ENCODE peak calls at places on chromosome 4, in five cellular contexts. One of them, this sample, is unnamed.

GRCh38 chr4:123198706-123199105 is 197.9 kb upstream of the SPRY1 start:
- DNase-seq in NCI-H1417 treated with DMSO at 0.1 percent for 48 hours: no peak
- DNase-seq in heart right ventricle: no peak
- DNase-seq in neural crest cell: no peak
- DNase-seq in fibroblast of lung: peak
- DNase-seq in this sample: peak

GRCh38 chr4:76513517-76513916 is 78.5 kb downstream of the SHROOM3 start:
- DNase-seq in NCI-H1417 treated with DMSO at 0.1 percent for 48 hours: no peak
- DNase-seq in heart right ventricle: no peak
- DNase-seq in neural crest cell: no peak
- DNase-seq in fibroblast of lung: no peak
- DNase-seq in this sample: no peak

GRCh38 chr4:40423735-40424134 is 88.6 kb downstream of the CHRNA9 start:
- DNase-seq in NCI-H1417 treated with DMSO at 0.1 percent for 48 hours: no peak
- DNase-seq in heart right ventricle: no peak
- DNase-seq in fibroblast of lung: peak
- DNase-seq in neural crest cell: no peak
- DNase-seq in this sample: no peak

GRCh38 chr4:8122746-8123145 is 35.9 kb downstream of the ABLIM2 start:
- DNase-seq in NCI-H1417 treated with DMSO at 0.1 percent for 48 hours: no peak
- DNase-seq in neural crest cell: no peak
- DNase-seq in fibroblast of lung: no peak
- DNase-seq in heart right ventricle: no peak
- DNase-seq in this sample: no peak

GRCh38 chr4:22237155-22237751 is 278.6 kb downstream of the ADGRA3 start:
- DNase-seq in NCI-H1417 treated with DMSO at 0.1 percent for 48 hours: no peak
- DNase-seq in fibroblast of lung: no peak
- DNase-seq in neural crest cell: peak
- DNase-seq in heart right ventricle: peak
- DNase-seq in this sample: no peak

GRCh38 chr4:152016325-152016665 is 255.5 kb upstream of the GATB start:
- DNase-seq in heart right ventricle: no peak
- DNase-seq in NCI-H1417 treated with DMSO at 0.1 percent for 48 hours: no peak
- DNase-seq in fibroblast of lung: no peak
- DNase-seq in neural crest cell: no peak
- DNase-seq in this sample: no peak

GRCh38 chr4:168981460-168981859 is 28.6 kb downstream of the CBR4 start:
- DNase-seq in neural crest cell: no peak
- DNase-seq in NCI-H1417 treated with DMSO at 0.1 percent for 48 hours: no peak
- DNase-seq in heart right ventricle: no peak
- DNase-seq in fibroblast of lung: peak
- DNase-seq in this sample: no peak

GRCh38 chr4:22077571-22077970 is 129.0 kb upstream of the KCNIP4 start:
- DNase-seq in neural crest cell: no peak
- DNase-seq in heart right ventricle: no peak
- DNase-seq in NCI-H1417 treated with DMSO at 0.1 percent for 48 hours: no peak
- DNase-seq in fibroblast of lung: peak
- DNase-seq in this sample: no peak

GRCh38 chr4:89773793-89774192 is 63.2 kb downstream of the SNCA start:
- DNase-seq in NCI-H1417 treated with DMSO at 0.1 percent for 48 hours: no peak
- DNase-seq in fibroblast of lung: no peak
- DNase-seq in neural crest cell: no peak
- DNase-seq in heart right ventricle: no peak
- DNase-seq in this sample: no peak